ENCODE peak calls at places on chromosomes 5 and 9, in five cellular contexts. V, F, W, E and B are unnamed samples.

GRCh38 chr9:98551511-98552286 is 157.0 kb downstream of the GABBR2 start:
- DNase-seq in F (no peak), W (no peak), E (peak), V (peak), B (peak)

GRCh38 chr5:157285310-157286035 is 19.6 kb downstream of the CYFIP2 start:
- DNase-seq in F (no peak), V (no peak), E (no peak), W (no peak), B (no peak)

GRCh38 chr5:174195517-174195916 is 150.0 kb downstream of the NSG2 start:
- DNase-seq in W (no peak), V (no peak), E (no peak), F (peak), B (no peak)

GRCh38 chr5:43649256-43649655 is 46.3 kb downstream of the NNT start:
- DNase-seq in E (peak), V (no peak), W (no peak), F (no peak), B (peak)

GRCh38 chr5:96595300-96596090 is 66.7 kb upstream of the CAST start:
- DNase-seq in F (no peak), E (no peak), W (no peak), V (no peak), B (no peak)

GRCh38 chr9:107976767-107977166 is 487.2 kb upstream of the KLF4 start:
- DNase-seq in F (no peak), V (peak), E (peak), W (no peak), B (peak)

GRCh38 chr9:13054381-13054780 is 225.1 kb downstream of the MPDZ start:
- DNase-seq in E (no peak), V (no peak), F (no peak), W (no peak), B (no peak)

GRCh38 chr5:96843140-96843539 is 33.2 kb upstream of the ERAP2 start:
- DNase-seq in W (no peak), V (no peak), E (no peak), F (no peak), B (no peak)

GRCh38 chr5:42949348-42950090 is 90.6 kb downstream of the ANXA2R start:
- DNase-seq in E (peak), W (peak), V (peak), F (no peak), B (peak)

GRCh38 chr9:61665829-61666228 is 476.0 kb downstream of the SPATA31A7 start:
- DNase-seq in E (no peak), F (no peak), V (no peak), W (no peak), B (no peak)

GRCh38 chr9:117644607-117645244 is 59.5 kb upstream of the TLR4 start:
- DNase-seq in E (peak), F (peak), V (peak), W (peak), B (peak)

GRCh38 chr5:139378101-139378825 is 4.8 kb downstream of the SLC23A1 start:
- DNase-seq in E (no peak), F (no peak), W (no peak), V (no peak), B (no peak)